ENCODE peak calls at places on chromosomes 13 and 19, in eight cellular contexts. One of them, this sample, is unnamed.
A peak's percentile ranks its signal among the peaks of the same experiment; 100 is the strongest.

GRCh38 chr19:36417752-36418286 is 625 bp downstream of the ZFP82 start:
- DNase-seq in type B pancreatic cell: no peak
- DNase-seq in A549: no peak
- DNase-seq in Calu3: no peak
- DNase-seq in WTC11: peak; percentile 32
- DNase-seq in CD4-positive, alpha-beta T cell: no peak
- DNase-seq in RWPE1: no peak
- DNase-seq in thoracic aorta: no peak
- DNase-seq in this sample: no peak

GRCh38 chr13:37295046-37295445 is 189.6 kb upstream of the CSNK1A1L start:
- DNase-seq in CD4-positive, alpha-beta T cell: no peak
- DNase-seq in Calu3: no peak
- DNase-seq in A549: no peak
- DNase-seq in thoracic aorta: no peak
- DNase-seq in WTC11: no peak
- DNase-seq in RWPE1: no peak
- DNase-seq in type B pancreatic cell: no peak
- DNase-seq in this sample: no peak

GRCh38 chr13:29520671-29521070 is 74.8 kb downstream of the SLC7A1 start:
- DNase-seq in RWPE1: no peak
- DNase-seq in A549: no peak
- DNase-seq in thoracic aorta: no peak
- DNase-seq in type B pancreatic cell: no peak
- DNase-seq in WTC11: no peak
- DNase-seq in CD4-positive, alpha-beta T cell: no peak
- DNase-seq in Calu3: no peak
- DNase-seq in this sample: no peak

GRCh38 chr19:6801397-6802086 is 29.0 kb downstream of the VAV1 start:
- DNase-seq in thoracic aorta: no peak
- DNase-seq in WTC11: peak; percentile 12
- DNase-seq in type B pancreatic cell: no peak
- DNase-seq in A549: peak; percentile 87
- DNase-seq in Calu3: peak; percentile 85
- DNase-seq in RWPE1: peak; percentile 20
- DNase-seq in CD4-positive, alpha-beta T cell: peak; percentile 69
- DNase-seq in this sample: peak; percentile 69

GRCh38 chr19:4007836-4008539 is 452 bp downstream of the PIAS4 start:
- DNase-seq in RWPE1: no peak
- DNase-seq in type B pancreatic cell: no peak
- DNase-seq in CD4-positive, alpha-beta T cell: no peak
- DNase-seq in WTC11: peak; percentile 40
- DNase-seq in thoracic aorta: no peak
- DNase-seq in Calu3: no peak
- DNase-seq in A549: no peak
- DNase-seq in this sample: no peak

GRCh38 chr19:9645466-9645865 is 24.4 kb upstream of the ZNF561 start:
- DNase-seq in WTC11: no peak
- DNase-seq in type B pancreatic cell: no peak
- DNase-seq in Calu3: no peak
- DNase-seq in CD4-positive, alpha-beta T cell: no peak
- DNase-seq in thoracic aorta: no peak
- DNase-seq in RWPE1: no peak
- DNase-seq in A549: no peak
- DNase-seq in this sample: no peak

GRCh38 chr19:54532528-54532927 is 29.9 kb downstream of the LAIR2 start:
- DNase-seq in thoracic aorta: no peak
- DNase-seq in RWPE1: no peak
- DNase-seq in type B pancreatic cell: no peak
- DNase-seq in CD4-positive, alpha-beta T cell: no peak
- DNase-seq in WTC11: no peak
- DNase-seq in A549: no peak
- DNase-seq in Calu3: no peak
- DNase-seq in this sample: peak; percentile 40

GRCh38 chr19:33580026-33580644 is 41.6 kb upstream of the CHST8 start:
- DNase-seq in A549: no peak
- DNase-seq in Calu3: peak; percentile 81
- DNase-seq in CD4-positive, alpha-beta T cell: no peak
- DNase-seq in type B pancreatic cell: no peak
- DNase-seq in thoracic aorta: no peak
- DNase-seq in RWPE1: no peak
- DNase-seq in WTC11: no peak
- DNase-seq in this sample: no peak

GRCh38 chr13:27448308-27448707 is 2.1 kb downstream of the MTIF3 start:
- DNase-seq in A549: no peak
- DNase-seq in CD4-positive, alpha-beta T cell: no peak
- DNase-seq in RWPE1: no peak
- DNase-seq in type B pancreatic cell: no peak
- DNase-seq in Calu3: no peak
- DNase-seq in thoracic aorta: no peak
- DNase-seq in WTC11: no peak
- DNase-seq in this sample: no peak

GRCh38 chr19:49327878-49328544 is 3.0 kb upstream of the SLC6A16 start:
- DNase-seq in Calu3: peak; percentile 57
- DNase-seq in RWPE1: peak; percentile 41
- DNase-seq in A549: peak; percentile 51
- DNase-seq in CD4-positive, alpha-beta T cell: peak; percentile 31
- DNase-seq in type B pancreatic cell: peak; percentile 24
- DNase-seq in thoracic aorta: no peak
- DNase-seq in WTC11: peak; percentile 62
- DNase-seq in this sample: peak; percentile 74

GRCh38 chr13:31234729-31235128 is 35.0 kb downstream of the B3GLCT start:
- DNase-seq in type B pancreatic cell: no peak
- DNase-seq in RWPE1: no peak
- DNase-seq in Calu3: no peak
- DNase-seq in thoracic aorta: no peak
- DNase-seq in WTC11: no peak
- DNase-seq in A549: peak; percentile 11
- DNase-seq in CD4-positive, alpha-beta T cell: no peak
- DNase-seq in this sample: no peak

GRCh38 chr13:95970878-95971277 is 82.3 kb downstream of the UGGT2 start:
- DNase-seq in RWPE1: no peak
- DNase-seq in thoracic aorta: no peak
- DNase-seq in A549: no peak
- DNase-seq in WTC11: no peak
- DNase-seq in type B pancreatic cell: no peak
- DNase-seq in Calu3: no peak
- DNase-seq in CD4-positive, alpha-beta T cell: no peak
- DNase-seq in this sample: no peak

GRCh38 chr13:36495431-36495830 is 63.1 kb downstream of the CCNA1 start:
- DNase-seq in type B pancreatic cell: no peak
- DNase-seq in RWPE1: no peak
- DNase-seq in WTC11: no peak
- DNase-seq in thoracic aorta: no peak
- DNase-seq in CD4-positive, alpha-beta T cell: no peak
- DNase-seq in Calu3: no peak
- DNase-seq in A549: no peak
- DNase-seq in this sample: no peak

GRCh38 chr19:46610851-46611770 is 10.0 kb downstream of the CALM3 start:
- DNase-seq in thoracic aorta: no peak
- DNase-seq in type B pancreatic cell: no peak
- DNase-seq in Calu3: no peak
- DNase-seq in CD4-positive, alpha-beta T cell: no peak
- DNase-seq in RWPE1: no peak
- DNase-seq in A549: no peak
- DNase-seq in WTC11: peak; percentile 8
- DNase-seq in this sample: no peak

GRCh38 chr13:97834255-97834654 is 119.2 kb upstream of the IPO5 start:
- DNase-seq in type B pancreatic cell: no peak
- DNase-seq in thoracic aorta: no peak
- DNase-seq in Calu3: no peak
- DNase-seq in WTC11: no peak
- DNase-seq in A549: no peak
- DNase-seq in RWPE1: no peak
- DNase-seq in CD4-positive, alpha-beta T cell: no peak
- DNase-seq in this sample: no peak

GRCh38 chr13:47112205-47112896 is 215.5 kb upstream of the HTR2A start:
- DNase-seq in CD4-positive, alpha-beta T cell: no peak
- DNase-seq in thoracic aorta: no peak
- DNase-seq in Calu3: no peak
- DNase-seq in type B pancreatic cell: no peak
- DNase-seq in A549: no peak
- DNase-seq in WTC11: no peak
- DNase-seq in RWPE1: peak; percentile 30
- DNase-seq in this sample: no peak

DNA sequence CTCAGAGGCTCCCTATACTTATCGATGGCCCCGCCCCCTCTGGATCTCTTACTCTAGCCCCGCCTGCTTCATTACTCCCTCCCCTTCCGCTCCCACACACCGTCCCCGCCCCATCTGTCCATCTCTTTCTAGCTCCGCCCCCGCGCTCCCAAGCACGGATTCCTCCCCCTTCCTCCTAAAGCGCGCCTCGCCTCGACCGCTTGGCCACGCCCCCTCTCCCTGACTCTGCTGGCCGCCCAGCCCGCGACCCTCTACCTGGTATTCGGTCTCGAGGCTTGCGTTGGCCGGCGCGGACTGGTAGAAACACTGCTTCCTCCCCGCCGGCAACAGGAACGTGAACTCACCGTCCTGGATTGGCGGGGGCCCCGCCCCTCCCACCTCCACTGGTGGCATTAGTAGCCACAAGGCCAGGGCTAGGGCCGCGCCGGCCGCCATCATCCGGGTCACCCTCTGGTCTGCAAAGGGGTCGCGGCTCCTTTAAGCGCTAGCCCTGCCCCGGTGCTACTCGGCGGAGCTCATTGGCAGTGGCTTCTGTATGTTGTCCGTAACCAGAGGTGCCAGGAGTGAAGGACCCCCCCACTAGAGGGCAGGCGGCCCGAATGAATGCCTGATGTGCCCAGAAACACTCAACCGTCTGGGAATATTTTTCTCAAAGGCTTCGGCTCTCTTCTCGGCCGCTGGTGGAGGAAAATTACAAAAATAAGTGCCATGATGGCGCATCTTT is at the start of gene TMED1:
- DNase-seq in type B pancreatic cell: peak; percentile 97
- DNase-seq in CD4-positive, alpha-beta T cell: peak; percentile 87
- DNase-seq in A549: peak; percentile 99
- DNase-seq in thoracic aorta: peak; percentile 100
- DNase-seq in WTC11: peak; percentile 100
- DNase-seq in Calu3: peak; percentile 97
- DNase-seq in RWPE1: peak; percentile 93
- DNase-seq in this sample: peak; percentile 95
- TF ChIP-seq CTCF in type B pancreatic cell: peak; percentile 43
- TF ChIP-seq CTCF in CD4-positive, alpha-beta T cell: no peak
- TF ChIP-seq CTCF in A549: no peak
- TF ChIP-seq CTCF in thoracic aorta: peak; percentile 42
- TF ChIP-seq CTCF in WTC11: peak; percentile 36
- TF ChIP-seq CTCF in Calu3: no peak
- TF ChIP-seq CTCF in RWPE1: no peak
- TF ChIP-seq CTCF in this sample: no peak

GRCh38 chr13:51444922-51445321 is 7.9 kb downstream of the INTS6 start:
- DNase-seq in WTC11: no peak
- DNase-seq in thoracic aorta: no peak
- DNase-seq in RWPE1: no peak
- DNase-seq in Calu3: no peak
- DNase-seq in type B pancreatic cell: no peak
- DNase-seq in A549: peak; percentile 46
- DNase-seq in CD4-positive, alpha-beta T cell: no peak
- DNase-seq in this sample: no peak
- TF ChIP-seq CTCF in WTC11: no peak
- TF ChIP-seq CTCF in thoracic aorta: peak; percentile 21
- TF ChIP-seq CTCF in RWPE1: peak; percentile 45
- TF ChIP-seq CTCF in Calu3: no peak
- TF ChIP-seq CTCF in type B pancreatic cell: peak; percentile 44
- TF ChIP-seq CTCF in A549: peak; percentile 40
- TF ChIP-seq CTCF in CD4-positive, alpha-beta T cell: peak; percentile 60
- TF ChIP-seq CTCF in this sample: no peak

GRCh38 chr13:77829963-77830362 is 88.7 kb downstream of the EDNRB start:
- DNase-seq in type B pancreatic cell: no peak
- DNase-seq in A549: no peak
- DNase-seq in RWPE1: no peak
- DNase-seq in CD4-positive, alpha-beta T cell: no peak
- DNase-seq in Calu3: no peak
- DNase-seq in thoracic aorta: no peak
- DNase-seq in WTC11: no peak
- DNase-seq in this sample: no peak

GRCh38 chr13:77832339-77833100 is 86.1 kb downstream of the EDNRB start:
- DNase-seq in RWPE1: no peak
- DNase-seq in CD4-positive, alpha-beta T cell: no peak
- DNase-seq in Calu3: no peak
- DNase-seq in thoracic aorta: no peak
- DNase-seq in A549: no peak
- DNase-seq in WTC11: no peak
- DNase-seq in type B pancreatic cell: no peak
- DNase-seq in this sample: no peak

GRCh38 chr13:77828815-77829214 is 89.8 kb downstream of the EDNRB start:
- DNase-seq in RWPE1: no peak
- DNase-seq in CD4-positive, alpha-beta T cell: no peak
- DNase-seq in type B pancreatic cell: no peak
- DNase-seq in Calu3: no peak
- DNase-seq in A549: no peak
- DNase-seq in thoracic aorta: no peak
- DNase-seq in WTC11: no peak
- DNase-seq in this sample: no peak

GRCh38 chr13:77831870-77832269 is 86.8 kb downstream of the EDNRB start:
- DNase-seq in CD4-positive, alpha-beta T cell: no peak
- DNase-seq in RWPE1: no peak
- DNase-seq in type B pancreatic cell: no peak
- DNase-seq in A549: no peak
- DNase-seq in Calu3: no peak
- DNase-seq in WTC11: no peak
- DNase-seq in thoracic aorta: no peak
- DNase-seq in this sample: no peak

DNA sequence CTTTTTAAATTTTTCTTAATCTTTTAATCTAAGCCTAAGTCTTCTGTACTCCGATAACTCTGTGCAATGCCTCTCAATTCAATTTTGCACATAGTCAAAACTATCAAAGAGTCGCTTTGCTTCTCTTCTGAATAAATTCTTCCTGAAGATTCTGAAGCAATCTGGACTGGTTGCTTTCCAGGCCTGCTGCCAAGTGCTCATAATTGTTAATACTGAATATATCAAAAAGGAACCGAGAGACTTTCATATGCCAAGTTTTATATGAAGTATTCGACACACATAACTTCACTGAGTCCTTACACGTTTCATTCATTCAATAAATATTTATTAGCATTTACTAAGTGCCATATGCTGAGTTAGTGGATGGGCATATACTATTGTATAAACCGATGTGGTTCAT is 91.3 kb downstream of the EDNRB start:
- DNase-seq in RWPE1: no peak
- DNase-seq in A549: no peak
- DNase-seq in WTC11: no peak
- DNase-seq in thoracic aorta: no peak
- DNase-seq in CD4-positive, alpha-beta T cell: no peak
- DNase-seq in Calu3: no peak
- DNase-seq in type B pancreatic cell: no peak
- DNase-seq in this sample: no peak
- TF ChIP-seq CTCF in RWPE1: no peak
- TF ChIP-seq CTCF in A549: no peak
- TF ChIP-seq CTCF in WTC11: no peak
- TF ChIP-seq CTCF in thoracic aorta: no peak
- TF ChIP-seq CTCF in CD4-positive, alpha-beta T cell: no peak
- TF ChIP-seq CTCF in Calu3: no peak
- TF ChIP-seq CTCF in type B pancreatic cell: no peak
- TF ChIP-seq CTCF in this sample: no peak

DNA sequence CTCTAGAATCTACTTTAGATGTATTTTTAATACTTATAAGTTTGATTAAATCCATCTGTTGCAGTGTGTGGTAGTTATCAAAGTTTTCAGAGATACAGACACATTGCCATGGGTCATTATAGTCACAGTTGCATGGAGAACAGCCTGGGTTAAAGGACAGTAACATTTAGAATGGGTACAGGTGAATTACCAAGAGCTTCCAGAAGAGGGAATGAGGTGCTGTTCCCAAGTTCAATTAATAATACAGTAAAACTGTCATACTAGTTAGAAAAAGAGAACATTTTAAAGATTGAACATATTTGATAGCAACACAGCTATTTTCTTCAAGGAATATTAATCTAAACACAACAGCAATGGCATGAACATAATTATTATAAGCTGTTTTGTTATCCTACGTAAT is 322.6 kb upstream of the SLC10A2 start:
- DNase-seq in CD4-positive, alpha-beta T cell: no peak
- DNase-seq in RWPE1: no peak
- DNase-seq in WTC11: no peak
- DNase-seq in thoracic aorta: no peak
- DNase-seq in A549: no peak
- DNase-seq in Calu3: no peak
- DNase-seq in type B pancreatic cell: no peak
- DNase-seq in this sample: no peak
- TF ChIP-seq CTCF in CD4-positive, alpha-beta T cell: no peak
- TF ChIP-seq CTCF in RWPE1: no peak
- TF ChIP-seq CTCF in WTC11: no peak
- TF ChIP-seq CTCF in thoracic aorta: no peak
- TF ChIP-seq CTCF in A549: no peak
- TF ChIP-seq CTCF in Calu3: no peak
- TF ChIP-seq CTCF in type B pancreatic cell: peak; percentile 43
- TF ChIP-seq CTCF in this sample: no peak

This sample was measured in GM13977.